ENCODE peak calls at places on chromosomes 16 and 17, in nine cellular contexts. L is sigmoid colon, U is right lobe of liver, N is testis, T is tibial nerve, Y is heart left ventricle, J is A549, H is IMR-90, V is body of pancreas. X is an unnamed sample.

GRCh38 chr17:48258317-48258716 is 150.8 kb downstream of the SNX11 start:
- DNase-seq in L (no peak), U (no peak), N (no peak), T (no peak), Y (no peak), J (no peak), H (no peak), V (no peak), X (no peak)

GRCh38 chr17:81459224-81459623 is 53.4 kb downstream of the ACTG1 start:
- DNase-seq in L (no peak), U (no peak), N (no peak), T (no peak), Y (peak), J (no peak), H (no peak), V (no peak), X (no peak)

GRCh38 chr16:73064227-73064995 is 16.5 kb upstream of the ZFHX3 start:
- DNase-seq in L (peak), U (peak), N (no peak), T (no peak), Y (no peak), J (no peak), H (peak), V (no peak), X (no peak)

GRCh38 chr17:40485851-40486512 is 15.4 kb downstream of the TNS4 start:
- DNase-seq in L (peak), U (no peak), N (no peak), T (peak), Y (no peak), J (peak), H (peak), V (no peak), X (no peak)

GRCh38 chr17:29241015-29241963 is 5.4 kb upstream of the CRYBA1 start:
- DNase-seq in L (no peak), U (peak), N (no peak), T (no peak), Y (no peak), J (peak), H (peak), V (no peak), X (no peak)

GRCh38 chr16:19410435-19411153 is 7.1 kb upstream of the TMC5 start:
- DNase-seq in L (no peak), U (peak), N (peak), T (no peak), Y (no peak), J (peak), H (no peak), V (peak), X (no peak)

GRCh38 chr17:33944412-33944811 is 310.7 kb upstream of the CCL2 start:
- DNase-seq in L (no peak), U (no peak), N (no peak), T (no peak), Y (no peak), J (no peak), H (no peak), V (no peak), X (no peak)

GRCh38 chr16:89442990-89443726 is 47.2 kb downstream of the ANKRD11 start:
- DNase-seq in L (peak), U (no peak), N (no peak), T (no peak), Y (no peak), J (peak), H (peak), V (peak), X (no peak)

GRCh38 chr16:75265911-75266701 is 14.7 kb upstream of the BCAR1 start:
- DNase-seq in L (peak), U (peak), N (peak), T (no peak), Y (peak), J (peak), H (peak), V (peak), X (no peak)

GRCh38 chr16:48949636-48950035 is 332.0 kb downstream of the CBLN1 start:
- DNase-seq in L (no peak), U (no peak), N (no peak), T (no peak), Y (no peak), J (no peak), H (peak), V (no peak), X (no peak)

GRCh38 chr17:60297729-60298293 is 94.1 kb downstream of the USP32 start:
- DNase-seq in L (no peak), U (no peak), N (no peak), T (no peak), Y (no peak), J (no peak), H (no peak), V (no peak), X (no peak)

GRCh38 chr16:30061195-30061554 is 4.4 kb upstream of the ALDOA start:
- DNase-seq in L (no peak), U (no peak), N (no peak), T (no peak), Y (no peak), J (no peak), H (no peak), V (no peak), X (no peak)

GRCh38 chr17:82160081-82160480 is 52.6 kb downstream of the CCDC57 start:
- DNase-seq in L (no peak), U (no peak), N (no peak), T (no peak), Y (no peak), J (no peak), H (peak), V (no peak), X (no peak)

GRCh38 chr16:83744521-83744981 is 63.2 kb upstream of the HSBP1 start:
- DNase-seq in L (peak), U (peak), N (peak), T (no peak), Y (no peak), J (no peak), H (peak), V (no peak), X (no peak)

GRCh38 chr17:21549107-21549687 is 143.1 kb upstream of the KCNJ18 start:
- DNase-seq in L (no peak), U (no peak), N (no peak), T (no peak), Y (no peak), J (no peak), H (peak), V (no peak), X (no peak)

GRCh38 chr16:81645303-81645702 is 133.8 kb upstream of the PLCG2 start:
- DNase-seq in L (peak), U (no peak), N (no peak), T (no peak), Y (peak), J (no peak), H (peak), V (peak), X (peak)

GRCh38 chr17:40106760-40107265 is 6.4 kb upstream of the NR1D1 start:
- DNase-seq in L (no peak), U (no peak), N (no peak), T (no peak), Y (peak), J (no peak), H (no peak), V (no peak), X (no peak)

GRCh38 chr16:84742561-84743200 is 42.9 kb downstream of the USP10 start:
- DNase-seq in L (no peak), U (no peak), N (no peak), T (no peak), Y (no peak), J (no peak), H (no peak), V (no peak), X (no peak)

GRCh38 chr17:64938925-64939474 is 19.7 kb upstream of the LRRC37A3 start:
- DNase-seq in L (no peak), U (peak), N (peak), T (no peak), Y (peak), J (peak), H (peak), V (no peak), X (no peak)

GRCh38 chr17:80663783-80664206 is 119.2 kb downstream of the RPTOR start:
- DNase-seq in L (peak), U (no peak), N (no peak), T (no peak), Y (no peak), J (no peak), H (peak), V (no peak), X (no peak)

GRCh38 chr16:4649744-4650442 is 25.3 kb downstream of the MGRN1 start:
- DNase-seq in L (no peak), U (no peak), N (no peak), T (no peak), Y (no peak), J (no peak), H (no peak), V (no peak), X (no peak)

GRCh38 chr16:56625140-56625942 is at the start of gene MT1E:
- DNase-seq in L (peak), U (peak), N (peak), T (peak), Y (peak), J (no peak), H (peak), V (peak), X (peak)

GRCh38 chr17:79841369-79842135 is 2.3 kb upstream of the CBX4 start:
- DNase-seq in L (no peak), U (peak), N (no peak), T (no peak), Y (no peak), J (no peak), H (no peak), V (no peak), X (no peak)

GRCh38 chr16:78669994-78670393 is 570.5 kb downstream of the WWOX start:
- DNase-seq in L (no peak), U (peak), N (peak), T (no peak), Y (peak), J (no peak), H (no peak), V (no peak), X (peak)

GRCh38 chr16:49474741-49475140 is 101.1 kb downstream of the C16orf78 start:
- DNase-seq in L (peak), U (no peak), N (no peak), T (no peak), Y (no peak), J (no peak), H (no peak), V (no peak), X (no peak)

GRCh38 chr17:83064021-83064731 is 15.2 kb upstream of the METRNL start:
- DNase-seq in L (peak), U (peak), N (peak), T (peak), Y (no peak), J (no peak), H (no peak), V (peak), X (peak)

GRCh38 chr17:10687497-10687896 is 9.8 kb downstream of the SCO1 start:
- DNase-seq in L (no peak), U (no peak), N (no peak), T (no peak), Y (no peak), J (no peak), H (no peak), V (no peak), X (no peak)

GRCh38 chr17:7191571-7192270 is 12.6 kb upstream of the ASGR1 start:
- DNase-seq in L (no peak), U (no peak), N (peak), T (no peak), Y (peak), J (peak), H (peak), V (peak), X (no peak)

GRCh38 chr17:46978489-46979022 is 497 bp downstream of the RPRML start:
- DNase-seq in L (no peak), U (no peak), N (no peak), T (no peak), Y (no peak), J (no peak), H (no peak), V (peak), X (no peak)

GRCh38 chr16:24670623-24671454 is 58.6 kb upstream of the TNRC6A start:
- DNase-seq in L (peak), U (no peak), N (peak), T (peak), Y (peak), J (peak), H (peak), V (peak), X (no peak)

GRCh38 chr17:76791053-76791980 is 53.4 kb downstream of the MFSD11 start:
- DNase-seq in L (no peak), U (no peak), N (no peak), T (no peak), Y (no peak), J (peak), H (peak), V (peak), X (no peak)

GRCh38 chr17:78779848-78780247 is 2.2 kb downstream of the CYTH1 start:
- DNase-seq in L (peak), U (no peak), N (no peak), T (no peak), Y (no peak), J (no peak), H (no peak), V (no peak), X (no peak)

GRCh38 chr17:50394711-50395110 is 2.6 kb downstream of the LRRC59 start:
- DNase-seq in L (no peak), U (no peak), N (no peak), T (no peak), Y (no peak), J (no peak), H (no peak), V (peak), X (no peak)

GRCh38 chr17:50396261-50397110 is 837 bp downstream of the LRRC59 start:
- DNase-seq in L (peak), U (peak), N (peak), T (no peak), Y (peak), J (peak), H (peak), V (peak), X (peak)

GRCh38 chr17:50397919-50398285 is 579 bp upstream of the LRRC59 start:
- DNase-seq in L (no peak), U (no peak), N (no peak), T (no peak), Y (no peak), J (no peak), H (no peak), V (no peak), X (no peak)

GRCh38 chr17:50393700-50394099 is 3.6 kb downstream of the LRRC59 start:
- DNase-seq in L (no peak), U (no peak), N (no peak), T (no peak), Y (no peak), J (no peak), H (no peak), V (no peak), X (no peak)

GRCh38 chr17:50397111-50397918 is at the start of gene LRRC59:
- DNase-seq in L (peak), U (peak), N (peak), T (peak), Y (peak), J (peak), H (peak), V (peak), X (peak)
- TF ChIP-seq POLR2A in L (peak), U (peak), N (no peak), T (peak), Y (no peak), J (peak), H (peak), V (peak), X (peak)

GRCh38 chr17:42852351-42852750 is 1.4 kb downstream of the AOC3 start:
- DNase-seq in L (peak), U (no peak), N (no peak), T (no peak), Y (no peak), J (no peak), H (no peak), V (no peak), X (no peak)

GRCh38 chr17:42853597-42853967 is 2.6 kb downstream of the AOC3 start:
- DNase-seq in L (peak), U (no peak), N (no peak), T (no peak), Y (no peak), J (no peak), H (no peak), V (no peak), X (no peak)

GRCh38 chr17:42850964-42851363 is at the start of gene AOC3:
- DNase-seq in L (peak), U (peak), N (peak), T (no peak), Y (peak), J (no peak), H (no peak), V (no peak), X (no peak)

GRCh38 chr17:42853968-42854790 is 3.2 kb downstream of the AOC3 start:
- DNase-seq in L (peak), U (no peak), N (no peak), T (no peak), Y (no peak), J (no peak), H (no peak), V (no peak), X (no peak)

GRCh38 chr17:42853004-42853403 is 2.0 kb downstream of the AOC3 start:
- DNase-seq in L (peak), U (no peak), N (no peak), T (no peak), Y (no peak), J (no peak), H (no peak), V (no peak), X (no peak)
- TF ChIP-seq POLR2A in L (no peak), U (no peak), N (no peak), T (no peak), Y (no peak), J (no peak), H (no peak), V (no peak), X (no peak)

DNA sequence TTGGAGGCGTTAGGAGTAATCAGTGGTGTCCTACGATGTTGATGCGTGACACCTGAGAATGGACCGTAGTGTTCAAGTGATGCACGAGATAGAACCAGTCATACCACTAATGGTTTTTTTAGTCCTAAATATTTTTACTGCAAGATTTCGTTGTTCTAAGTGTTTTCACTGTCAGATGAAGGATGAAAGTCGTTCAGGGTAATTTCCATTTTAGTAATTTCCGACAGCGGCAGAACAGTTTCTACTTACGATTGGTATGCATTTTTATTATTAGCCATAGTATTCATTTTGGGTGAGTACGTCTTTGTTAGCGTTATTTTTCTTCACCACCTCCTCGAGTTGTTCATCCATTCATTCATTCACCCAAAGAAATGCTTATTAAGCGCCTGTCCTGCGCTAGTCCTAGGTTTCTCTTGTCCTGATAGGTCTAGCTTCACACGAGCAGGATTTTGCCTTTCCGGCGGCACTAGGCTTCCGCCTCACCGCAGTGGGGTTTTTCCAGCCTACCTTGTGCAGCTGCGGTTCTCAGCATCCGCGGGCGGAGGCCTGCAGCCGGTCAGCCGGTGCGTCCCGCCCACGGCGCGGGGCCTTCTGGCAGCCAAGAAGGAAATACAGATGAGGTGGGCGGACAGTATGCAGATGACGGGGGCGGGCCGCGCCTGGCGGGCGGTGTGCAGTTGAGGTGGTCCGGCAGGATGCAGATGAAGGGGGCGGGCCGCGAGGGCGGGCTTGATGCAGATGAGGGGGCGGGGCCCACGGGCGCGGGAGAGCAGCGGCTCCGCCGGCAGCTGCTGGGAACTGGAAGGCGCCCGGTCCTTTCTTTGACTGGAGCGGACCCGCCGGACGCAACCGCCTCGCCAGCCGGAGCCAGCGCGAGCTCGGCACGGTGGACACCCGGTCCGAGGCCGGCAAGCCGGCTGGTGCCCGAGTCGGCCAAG is 146.4 kb downstream of the SPECC1 start:
- DNase-seq in L (peak), U (peak), N (peak), T (peak), Y (peak), J (peak), H (peak), V (peak), X (peak)
- TF ChIP-seq POLR2A in L (peak), U (peak), N (no peak), T (peak), Y (no peak), J (peak), H (peak), V (peak), X (no peak)

GRCh38 chr17:17751996-17752821 is 71.0 kb downstream of the RAI1 start:
- DNase-seq in L (peak), U (peak), N (peak), T (peak), Y (peak), J (peak), H (peak), V (peak), X (peak)
- TF ChIP-seq POLR2A in L (no peak), U (peak), N (peak), T (peak), Y (no peak), J (peak), H (no peak), V (peak), X (peak)

GRCh38 chr17:2709173-2709661 is 2.3 kb downstream of the CLUH start:
- DNase-seq in L (peak), U (peak), N (peak), T (no peak), Y (no peak), J (no peak), H (no peak), V (peak), X (peak)
- TF ChIP-seq POLR2A in L (no peak), U (no peak), N (no peak), T (no peak), Y (no peak), J (no peak), H (no peak), V (peak), X (no peak)

GRCh38 chr16:12535535-12536411 is 267.9 kb downstream of the CPPED1 start:
- DNase-seq in L (no peak), U (no peak), N (no peak), T (no peak), Y (no peak), J (no peak), H (no peak), V (no peak), X (no peak)
- TF ChIP-seq POLR2A in L (no peak), U (no peak), N (no peak), T (no peak), Y (no peak), J (no peak), H (no peak), V (no peak), X (no peak)

GRCh38 chr16:58506241-58507194 is 6.6 kb downstream of the NDRG4 start:
- DNase-seq in L (peak), U (no peak), N (no peak), T (no peak), Y (no peak), J (no peak), H (no peak), V (no peak), X (no peak)

GRCh38 chr16:58508671-58509251 is 6.6 kb upstream of the SETD6 start:
- DNase-seq in L (peak), U (no peak), N (no peak), T (no peak), Y (no peak), J (no peak), H (no peak), V (no peak), X (no peak)

GRCh38 chr16:58509256-58510096 is 5.8 kb upstream of the SETD6 start:
- DNase-seq in L (peak), U (no peak), N (no peak), T (no peak), Y (no peak), J (no peak), H (no peak), V (no peak), X (no peak)

GRCh38 chr16:58507963-58508670 is 7.2 kb upstream of the SETD6 start:
- DNase-seq in L (peak), U (no peak), N (no peak), T (no peak), Y (no peak), J (no peak), H (no peak), V (no peak), X (no peak)

GRCh38 chr16:58507195-58507962 is 7.4 kb downstream of the NDRG4 start:
- DNase-seq in L (peak), U (no peak), N (peak), T (no peak), Y (no peak), J (no peak), H (no peak), V (no peak), X (peak)
- TF ChIP-seq POLR2A in L (no peak), U (no peak), N (no peak), T (no peak), Y (no peak), J (no peak), H (no peak), V (no peak), X (no peak)

GRCh38 chr16:85914423-85914794 is 15.4 kb downstream of the IRF8 start:
- DNase-seq in L (no peak), U (no peak), N (no peak), T (no peak), Y (no peak), J (no peak), H (no peak), V (no peak), X (no peak)
- TF ChIP-seq POLR2A in L (no peak), U (no peak), N (no peak), T (no peak), Y (no peak), J (no peak), H (no peak), V (no peak), X (no peak)

GRCh38 chr16:1772908-1773702 is at the start of gene MRPS34:
- DNase-seq in L (peak), U (peak), N (peak), T (peak), Y (peak), J (peak), H (peak), V (peak), X (no peak)
- TF ChIP-seq POLR2A in L (peak), U (peak), N (no peak), T (no peak), Y (no peak), J (peak), H (no peak), V (peak), X (peak)

GRCh38 chr17:42016952-42017865 is at the start of gene DNAJC7:
- DNase-seq in L (peak), U (peak), N (peak), T (peak), Y (peak), J (peak), H (peak), V (peak), X (peak)
- TF ChIP-seq POLR2A in L (peak), U (peak), N (no peak), T (no peak), Y (no peak), J (peak), H (peak), V (peak), X (peak)